ENCODE peak calls at places on chromosomes 1 and 21, in six cellular contexts. L, H, F, M, E and U are unnamed samples.

GRCh38 chr1:3740752-3741151 is 11.5 kb upstream of the CCDC27 start:
- DNase-seq in L (no peak), F (no peak), E (no peak), M (no peak), H (no peak), U (no peak)

GRCh38 chr1:181981821-181982220 is 79.7 kb downstream of the ZNF648 start:
- DNase-seq in L (no peak), E (no peak), F (no peak), H (no peak), M (no peak), U (no peak)

GRCh38 chr1:37035828-37036666 is 1.7 kb upstream of the GRIK3 start:
- DNase-seq in F (no peak), M (peak; percentile 89), E (peak; percentile 10), H (no peak), L (no peak), U (no peak)

GRCh38 chr1:211804915-211805314 is 25.6 kb downstream of the LPGAT1 start:
- DNase-seq in E (no peak), L (no peak), M (no peak), F (no peak), H (no peak), U (no peak)

GRCh38 chr1:233151850-233152249 is 143.7 kb downstream of the PCNX2 start:
- DNase-seq in L (peak; percentile 88), M (no peak), H (no peak), E (no peak), F (no peak), U (no peak)

GRCh38 chr1:65020774-65021173 is 54.4 kb upstream of the JAK1 start:
- DNase-seq in M (no peak), F (no peak), E (no peak), H (no peak), L (peak; percentile 21), U (no peak)

GRCh38 chr21:17679002-17679600 is 66.4 kb upstream of the BTG3 start:
- DNase-seq in L (peak; percentile 80), H (peak; percentile 78), E (peak; percentile 16), F (no peak), M (peak; percentile 81), U (no peak)

GRCh38 chr1:22704440-22705067 is 6.1 kb upstream of the EPHB2 start:
- DNase-seq in E (peak; percentile 86), M (peak; percentile 67), H (peak; percentile 63), L (peak; percentile 89), F (peak; percentile 79), U (peak; percentile 80)